ENCODE peak calls at places on chromosomes 1 and 21, in four cellular contexts. U is transverse colon, I is breast epithelium, W is SK-N-MC. O is an unnamed sample.

GRCh38 chr1:55696181-55696580 is 481.0 kb upstream of the USP24 start:
- DNase-seq in U (no peak), I (no peak), W (no peak), O (no peak)

GRCh38 chr1:26692211-26692792 is 3.5 kb upstream of the ARID1A start:
- DNase-seq in U (peak), I (peak), W (peak), O (peak)

GRCh38 chr1:65791860-65792670 is 630 bp upstream of the PDE4B start:
- DNase-seq in U (peak), I (no peak), W (no peak), O (no peak)

GRCh38 chr1:99731384-99731783 is 35.1 kb downstream of the FRRS1 start:
- DNase-seq in U (no peak), I (no peak), W (no peak), O (no peak)

GRCh38 chr1:4554291-4554865 is 100.0 kb upstream of the AJAP1 start:
- DNase-seq in U (no peak), I (no peak), W (no peak), O (no peak)

GRCh38 chr1:214028569-214028968 is 40.8 kb downstream of the PROX1 start:
- DNase-seq in U (no peak), I (no peak), W (no peak), O (no peak)

GRCh38 chr21:22880573-22880972 is 1882.4 kb downstream of the NCAM2 start:
- DNase-seq in U (no peak), I (no peak), W (no peak), O (no peak)

GRCh38 chr1:110089561-110090275 is 19.2 kb upstream of the ALX3 start:
- DNase-seq in U (no peak), I (no peak), W (no peak), O (no peak)

GRCh38 chr1:223678841-223679240 is 13.3 kb upstream of the CAPN8 start:
- DNase-seq in U (no peak), I (no peak), W (no peak), O (no peak)

GRCh38 chr1:44642925-44643324 is 31.4 kb downstream of the TMEM53 start:
- DNase-seq in U (no peak), I (no peak), W (no peak), O (no peak)

GRCh38 chr1:44646276-44646675 is 28.0 kb downstream of the TMEM53 start:
- DNase-seq in U (peak), I (no peak), W (no peak), O (no peak)

GRCh38 chr1:44645466-44646244 is 28.6 kb downstream of the TMEM53 start:
- DNase-seq in U (peak), I (no peak), W (no peak), O (peak)

GRCh38 chr1:44643721-44644330 is 30.5 kb downstream of the TMEM53 start:
- DNase-seq in U (no peak), I (no peak), W (no peak), O (no peak)

GRCh38 chr1:44644806-44645205 is 29.5 kb downstream of the TMEM53 start:
- DNase-seq in U (no peak), I (no peak), W (no peak), O (no peak)
- TF ChIP-seq POLR2AphosphoS5 in U (no peak), I (no peak), W (no peak), O (no peak)

GRCh38 chr1:91885331-91885715 is 628 bp downstream of the TGFBR3 start:
- DNase-seq in U (peak), I (no peak), W (no peak), O (peak)
- H3K4me3 ChIP-seq in U (peak), I (peak), W (peak), O (peak)

GRCh38 chr1:33342041-33342723 is 21.3 kb upstream of the A3GALT2 start:
- DNase-seq in U (peak), I (peak), W (no peak), O (peak)
- TF ChIP-seq POLR2AphosphoS5 in U (peak), I (no peak), W (no peak), O (peak)

GRCh38 chr1:202998836-202999750 is 8.1 kb upstream of the TMEM183A start:
- DNase-seq in U (peak), I (no peak), W (peak), O (peak)
- H3K4me3 ChIP-seq in U (no peak), I (no peak), W (no peak), O (no peak)

GRCh38 chr1:24928631-24929090 is 1.4 kb downstream of the RUNX3 start:
- DNase-seq in U (peak), I (no peak), W (no peak), O (no peak)

GRCh38 chr1:24930703-24931480 is 816 bp upstream of the RUNX3 start:
- DNase-seq in U (no peak), I (no peak), W (no peak), O (no peak)

GRCh38 chr1:24927886-24928630 is 2.0 kb downstream of the RUNX3 start:
- DNase-seq in U (no peak), I (no peak), W (no peak), O (no peak)

GRCh38 chr1:24929876-24930702 is at the start of gene RUNX3:
- DNase-seq in U (peak), I (peak), W (no peak), O (peak)

GRCh38 chr1:24929091-24929875 is 793 bp downstream of the RUNX3 start:
- DNase-seq in U (peak), I (no peak), W (no peak), O (no peak)
- TF ChIP-seq POLR2AphosphoS5 in U (peak), I (no peak), W (no peak), O (no peak)

GRCh38 chr21:33947451-33948095 is 32.0 kb upstream of the ATP5PO start:
- DNase-seq in U (peak), I (peak), W (no peak), O (peak)
- H3K4me3 ChIP-seq in U (peak), I (peak), W (no peak), O (peak)

GRCh38 chr1:80769351-80769750 is 1031.4 kb upstream of the ADGRL2 start:
- DNase-seq in U (no peak), I (no peak), W (no peak), O (no peak)
- TF ChIP-seq POLR2AphosphoS5 in U (no peak), I (no peak), W (no peak), O (no peak)

GRCh38 chr1:85307987-85308836 is 31.8 kb upstream of the BCL10 start:
- DNase-seq in U (peak), I (peak), W (peak), O (peak)
- H3K4me3 ChIP-seq in U (no peak), I (no peak), W (peak), O (no peak)